ENCODE peak calls at places on chromosomes 7 and 10, in six cellular contexts. W is AG09319, O is GM10248, Z is RWPE1, L is prostate gland, K is SK-N-SH. E is an unnamed sample.

GRCh38 chr10:86163522-86164215 is 202.9 kb downstream of the GRID1 start:
- DNase-seq in W (no peak), O (no peak), Z (no peak), L (no peak), K (peak; percentile 43), E (no peak)

GRCh38 chr7:55572378-55573233 is at the start of gene VOPP1:
- DNase-seq in W (no peak), O (peak; percentile 89), Z (peak; percentile 83), L (peak; percentile 52), K (peak; percentile 96), E (peak; percentile 79)

GRCh38 chr10:91758303-91759146 is 39.7 kb upstream of the TNKS2 start:
- DNase-seq in W (peak; percentile 22), O (peak; percentile 25), Z (peak; percentile 52), L (no peak), K (peak; percentile 36), E (no peak)

GRCh38 chr10:71838264-71839211 is 12.5 kb downstream of the PSAP start:
- DNase-seq in W (no peak), O (no peak), Z (peak; percentile 77), L (no peak), K (no peak), E (no peak)

GRCh38 chr7:108592633-108593277 is 23.1 kb downstream of the DNAJB9 start:
- DNase-seq in W (no peak), O (no peak), Z (peak; percentile 14), L (peak; percentile 26), K (peak; percentile 76), E (no peak)

GRCh38 chr10:132384618-132385510 is 12.1 kb upstream of the PWWP2B start:
- DNase-seq in W (no peak), O (no peak), Z (no peak), L (no peak), K (no peak), E (no peak)

GRCh38 chr7:7772385-7772784 is 54.0 kb upstream of the RPA3 start:
- DNase-seq in W (no peak), O (no peak), Z (peak; percentile 77), L (peak; percentile 26), K (no peak), E (no peak)

GRCh38 chr7:130942211-130942964 is 208.4 kb upstream of the KLF14 start:
- DNase-seq in W (no peak), O (no peak), Z (no peak), L (peak; percentile 55), K (no peak), E (no peak)

GRCh38 chr7:128876978-128877755 is 14.5 kb downstream of the ATP6V1F start:
- DNase-seq in W (no peak), O (no peak), Z (no peak), L (no peak), K (no peak), E (no peak)

GRCh38 chr7:86785641-86786040 is 141.9 kb downstream of the GRM3 start:
- DNase-seq in W (no peak), O (peak; percentile 70), Z (no peak), L (no peak), K (no peak), E (no peak)

GRCh38 chr10:61733358-61733940 is 70.7 kb downstream of the CABCOCO1 start:
- DNase-seq in W (no peak), O (peak; percentile 6), Z (peak; percentile 15), L (peak; percentile 51), K (peak; percentile 29), E (no peak)

GRCh38 chr7:134514663-134515062 is 12.7 kb upstream of the AKR1B10 start:
- DNase-seq in W (peak; percentile 55), O (peak; percentile 64), Z (peak; percentile 52), L (peak; percentile 41), K (peak; percentile 68), E (no peak)

GRCh38 chr10:16192337-16192736 is 244.5 kb upstream of the PTER start:
- DNase-seq in W (no peak), O (no peak), Z (no peak), L (no peak), K (no peak), E (no peak)

GRCh38 chr10:97849491-97850402 is at the start of gene GOLGA7B:
- DNase-seq in W (no peak), O (peak; percentile 54), Z (peak; percentile 71), L (no peak), K (peak; percentile 92), E (no peak)

GRCh38 chr10:122839505-122839904 is 6.2 kb downstream of the CUZD1 start:
- DNase-seq in W (no peak), O (no peak), Z (no peak), L (no peak), K (no peak), E (no peak)

GRCh38 chr7:6577369-6578113 is at the start of gene ZDHHC4:
- DNase-seq in W (peak; percentile 64), O (peak; percentile 99), Z (peak; percentile 97), L (peak; percentile 70), K (peak; percentile 99), E (peak; percentile 91)

GRCh38 chr7:6578114-6579084 is 1.1 kb downstream of the ZDHHC4 start:
- DNase-seq in W (no peak), O (no peak), Z (no peak), L (no peak), K (no peak), E (no peak)

GRCh38 chr7:6575246-6576023 is 1.8 kb upstream of the ZDHHC4 start:
- DNase-seq in W (no peak), O (no peak), Z (no peak), L (no peak), K (no peak), E (no peak)

GRCh38 chr7:6576024-6576866 is 1.0 kb upstream of the ZDHHC4 start:
- DNase-seq in W (no peak), O (no peak), Z (no peak), L (no peak), K (peak; percentile 60), E (no peak)

DNA sequence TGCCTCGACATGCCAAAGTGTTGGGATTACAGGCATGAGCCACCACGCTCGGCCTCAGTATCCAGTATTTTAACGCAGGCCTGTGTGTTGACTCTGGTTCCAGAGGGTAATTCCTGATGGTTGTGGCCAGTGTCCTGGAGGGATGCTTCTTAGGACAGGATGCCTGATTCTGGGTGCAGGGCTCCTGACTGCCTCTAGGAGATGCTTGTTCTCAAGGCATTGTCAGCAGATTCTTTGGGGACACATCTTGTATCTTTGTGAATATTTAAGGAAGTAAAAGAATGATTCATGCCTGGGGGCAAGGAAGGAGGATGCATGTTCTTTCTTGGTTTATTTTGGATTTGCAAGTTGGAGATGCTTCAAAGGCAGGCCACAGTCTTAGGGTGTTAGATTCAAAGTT is 2.2 kb downstream of the ZDHHC4 start:
- DNase-seq in W (no peak), O (no peak), Z (no peak), L (no peak), K (no peak), E (no peak)
- TF ChIP-seq CTCF in W (no peak), O (peak; percentile 24), Z (no peak), L (no peak), K (peak; percentile 31), E (no peak)

DNA sequence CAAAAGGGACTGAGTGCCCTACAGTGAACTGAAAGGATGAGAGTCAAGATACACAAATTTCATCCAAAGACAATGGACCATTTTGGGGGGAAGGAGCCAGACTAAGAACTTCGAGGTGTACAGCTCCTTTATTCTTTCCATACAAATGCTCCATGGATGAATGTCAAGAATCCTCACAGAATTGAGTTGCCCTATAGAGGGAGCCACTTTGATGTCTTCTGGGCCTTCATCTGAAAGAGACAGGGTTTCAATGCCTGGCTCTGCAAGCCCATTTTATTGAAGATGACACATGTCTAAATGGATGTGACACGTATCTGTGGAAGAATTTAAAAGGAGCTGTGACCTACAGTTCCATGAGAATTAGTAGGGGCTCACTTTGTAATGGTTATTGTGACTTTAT is 32.0 kb upstream of the NRG3 start:
- DNase-seq in W (no peak), O (no peak), Z (no peak), L (no peak), K (no peak), E (no peak)
- TF ChIP-seq CTCF in W (no peak), O (no peak), Z (no peak), L (no peak), K (no peak), E (no peak)

GRCh38 chr10:101666025-101666424 is 28.9 kb downstream of the FBXW4 start:
- DNase-seq in W (no peak), O (no peak), Z (no peak), L (no peak), K (no peak), E (no peak)
- TF ChIP-seq CTCF in W (no peak), O (no peak), Z (no peak), L (no peak), K (no peak), E (no peak)

GRCh38 chr7:132755538-132756481 is 179.5 kb upstream of the PLXNA4 start:
- DNase-seq in W (no peak), O (no peak), Z (no peak), L (no peak), K (peak; percentile 70), E (no peak)
- TF ChIP-seq CTCF in W (no peak), O (no peak), Z (no peak), L (no peak), K (peak; percentile 12), E (no peak)

DNA sequence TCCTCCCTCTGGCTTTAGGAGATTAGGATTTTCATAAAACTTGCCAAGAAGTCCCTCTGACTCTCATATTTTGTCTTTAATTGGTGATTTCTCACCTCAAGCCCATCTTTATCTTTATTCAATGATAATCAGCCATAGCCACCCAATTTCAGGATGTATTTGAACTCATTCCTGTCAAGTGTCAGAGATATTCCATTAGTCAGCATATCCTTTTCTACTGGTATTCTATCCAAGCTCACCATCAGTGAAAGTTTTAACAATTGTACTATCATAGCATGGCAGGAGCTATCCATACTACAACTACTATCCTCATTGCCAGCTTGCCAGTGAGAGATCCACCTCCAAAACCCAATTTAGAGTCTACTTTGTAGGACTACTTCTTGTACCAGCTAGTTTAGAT is 114.6 kb downstream of the GNAI1 start:
- DNase-seq in W (no peak), O (no peak), Z (no peak), L (no peak), K (no peak), E (no peak)
- TF ChIP-seq CTCF in W (no peak), O (no peak), Z (no peak), L (no peak), K (no peak), E (no peak)

DNA sequence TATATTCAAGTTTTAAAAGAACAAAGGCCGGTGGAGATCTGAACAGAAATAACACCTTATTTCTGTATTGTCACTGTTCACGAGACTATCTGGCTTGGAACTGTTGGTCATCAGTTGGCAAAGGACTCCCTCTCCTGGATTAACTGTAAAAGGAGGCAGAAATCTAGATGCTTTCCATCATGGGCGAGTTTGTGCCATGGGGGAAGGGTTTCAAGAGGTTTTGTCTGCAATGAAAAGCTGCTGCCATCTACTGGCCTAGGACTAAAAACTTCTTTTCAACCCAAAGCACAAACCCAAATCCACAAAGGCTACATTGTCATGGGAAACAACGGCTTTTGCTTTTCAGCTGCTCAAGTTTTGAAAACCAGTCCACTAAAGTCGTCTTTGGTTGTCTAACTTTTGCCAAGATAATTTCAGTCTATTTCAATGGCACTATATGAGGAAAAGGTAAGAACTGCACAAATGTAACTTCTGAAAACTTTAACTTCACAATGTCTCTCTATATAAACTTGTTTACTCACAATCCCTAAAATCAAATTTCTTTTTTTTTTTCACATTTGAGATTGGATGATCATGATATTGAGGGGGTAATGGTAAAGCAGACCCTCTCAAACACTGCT is 196.8 kb downstream of the SKAP2 start:
- DNase-seq in W (peak; percentile 64), O (peak; percentile 37), Z (peak; percentile 72), L (peak; percentile 75), K (peak; percentile 71), E (no peak)
- TF ChIP-seq CTCF in W (peak; percentile 81), O (peak; percentile 69), Z (peak; percentile 97), L (peak; percentile 84), K (peak; percentile 98), E (peak; percentile 50)

GRCh38 chr7:146175716-146176115 is 59.1 kb downstream of the CNTNAP2 start:
- DNase-seq in W (no peak), O (no peak), Z (no peak), L (no peak), K (no peak), E (no peak)
- TF ChIP-seq CTCF in W (no peak), O (no peak), Z (no peak), L (no peak), K (peak; percentile 56), E (no peak)

E was measured in coronary artery.